ENCODE peak calls at places on chromosomes 2 and 18, in seven cellular contexts. One of them, this sample, is unnamed.

GRCh38 chr2:84971799-84972790 is 1.1 kb downstream of the KCMF1 start:
- DNase-seq in OCI-LY7: peak; percentile 82
- DNase-seq in body of pancreas: peak; percentile 67
- DNase-seq in neural progenitor cell: peak; percentile 72
- DNase-seq in uterus: peak; percentile 23
- DNase-seq in left ventricle myocardium inferior: peak; percentile 52
- DNase-seq in pancreas: peak; percentile 69
- DNase-seq in this sample: peak; percentile 28

GRCh38 chr2:143026411-143027054 is 102.7 kb upstream of the ARHGAP15 start:
- DNase-seq in left ventricle myocardium inferior: no peak
- DNase-seq in body of pancreas: no peak
- DNase-seq in uterus: peak; percentile 11
- DNase-seq in pancreas: no peak
- DNase-seq in neural progenitor cell: peak; percentile 62
- DNase-seq in OCI-LY7: no peak
- DNase-seq in this sample: no peak

GRCh38 chr2:229674830-229675530 is 39.4 kb downstream of the DNER start:
- DNase-seq in body of pancreas: no peak
- DNase-seq in left ventricle myocardium inferior: no peak
- DNase-seq in neural progenitor cell: no peak
- DNase-seq in OCI-LY7: no peak
- DNase-seq in uterus: no peak
- DNase-seq in pancreas: no peak
- DNase-seq in this sample: no peak

GRCh38 chr2:186911551-186912085 is 62.6 kb upstream of the ZSWIM2 start:
- DNase-seq in left ventricle myocardium inferior: no peak
- DNase-seq in neural progenitor cell: no peak
- DNase-seq in OCI-LY7: no peak
- DNase-seq in pancreas: no peak
- DNase-seq in body of pancreas: no peak
- DNase-seq in uterus: no peak
- DNase-seq in this sample: no peak

GRCh38 chr18:74271656-74272055 is 20.1 kb downstream of the CYB5A start:
- DNase-seq in neural progenitor cell: no peak
- DNase-seq in pancreas: no peak
- DNase-seq in left ventricle myocardium inferior: no peak
- DNase-seq in uterus: no peak
- DNase-seq in body of pancreas: no peak
- DNase-seq in OCI-LY7: no peak
- DNase-seq in this sample: no peak

GRCh38 chr2:199850250-199850717 is 708 bp downstream of the FTCDNL1 start:
- DNase-seq in pancreas: no peak
- DNase-seq in uterus: no peak
- DNase-seq in body of pancreas: no peak
- DNase-seq in left ventricle myocardium inferior: no peak
- DNase-seq in neural progenitor cell: no peak
- DNase-seq in OCI-LY7: no peak
- DNase-seq in this sample: no peak

GRCh38 chr2:23633966-23634365 is 249.0 kb downstream of the KLHL29 start:
- DNase-seq in neural progenitor cell: no peak
- DNase-seq in pancreas: no peak
- DNase-seq in uterus: no peak
- DNase-seq in left ventricle myocardium inferior: no peak
- DNase-seq in body of pancreas: no peak
- DNase-seq in OCI-LY7: no peak
- DNase-seq in this sample: no peak

GRCh38 chr2:89842180-89842908 is 1150.9 kb downstream of the RPIA start:
- DNase-seq in OCI-LY7: no peak
- DNase-seq in body of pancreas: no peak
- DNase-seq in left ventricle myocardium inferior: no peak
- DNase-seq in uterus: no peak
- DNase-seq in pancreas: no peak
- DNase-seq in neural progenitor cell: no peak
- DNase-seq in this sample: no peak

GRCh38 chr18:22155584-22155983 is 13.8 kb upstream of the GATA6 start:
- DNase-seq in OCI-LY7: no peak
- DNase-seq in pancreas: no peak
- DNase-seq in body of pancreas: no peak
- DNase-seq in uterus: no peak
- DNase-seq in neural progenitor cell: no peak
- DNase-seq in left ventricle myocardium inferior: no peak
- DNase-seq in this sample: no peak

GRCh38 chr2:214542251-214542650 is 131.4 kb downstream of the VWC2L start:
- DNase-seq in uterus: no peak
- DNase-seq in OCI-LY7: no peak
- DNase-seq in neural progenitor cell: no peak
- DNase-seq in body of pancreas: no peak
- DNase-seq in left ventricle myocardium inferior: no peak
- DNase-seq in pancreas: no peak
- DNase-seq in this sample: no peak

GRCh38 chr2:200308421-200309295 is 2.2 kb downstream of the SPATS2L start:
- DNase-seq in uterus: no peak
- DNase-seq in pancreas: no peak
- DNase-seq in body of pancreas: no peak
- DNase-seq in left ventricle myocardium inferior: no peak
- DNase-seq in OCI-LY7: peak; percentile 7
- DNase-seq in neural progenitor cell: peak; percentile 37
- DNase-seq in this sample: peak; percentile 12

GRCh38 chr2:52082646-52083045 is 1050.7 kb upstream of the NRXN1 start:
- DNase-seq in OCI-LY7: no peak
- DNase-seq in uterus: no peak
- DNase-seq in body of pancreas: no peak
- DNase-seq in left ventricle myocardium inferior: no peak
- DNase-seq in neural progenitor cell: no peak
- DNase-seq in pancreas: no peak
- DNase-seq in this sample: no peak

GRCh38 chr2:36352711-36353110 is 2.9 kb upstream of the CRIM1 start:
- DNase-seq in left ventricle myocardium inferior: no peak
- DNase-seq in neural progenitor cell: no peak
- DNase-seq in pancreas: no peak
- DNase-seq in OCI-LY7: peak; percentile 19
- DNase-seq in body of pancreas: no peak
- DNase-seq in uterus: no peak
- DNase-seq in this sample: no peak

GRCh38 chr2:61327173-61327572 is 143.7 kb downstream of the USP34 start:
- DNase-seq in uterus: no peak
- DNase-seq in body of pancreas: no peak
- DNase-seq in left ventricle myocardium inferior: no peak
- DNase-seq in pancreas: no peak
- DNase-seq in neural progenitor cell: no peak
- DNase-seq in OCI-LY7: no peak
- DNase-seq in this sample: no peak

GRCh38 chr2:136306801-136307200 is 188.9 kb upstream of the CXCR4 start:
- DNase-seq in left ventricle myocardium inferior: no peak
- DNase-seq in OCI-LY7: no peak
- DNase-seq in neural progenitor cell: no peak
- DNase-seq in pancreas: no peak
- DNase-seq in body of pancreas: no peak
- DNase-seq in uterus: no peak
- DNase-seq in this sample: no peak

GRCh38 chr2:121377676-121378075 is 92.7 kb upstream of the TFCP2L1 start:
- DNase-seq in uterus: no peak
- DNase-seq in body of pancreas: no peak
- DNase-seq in OCI-LY7: no peak
- DNase-seq in neural progenitor cell: no peak
- DNase-seq in left ventricle myocardium inferior: no peak
- DNase-seq in pancreas: no peak
- DNase-seq in this sample: no peak

GRCh38 chr2:128325665-128326181 is 7.1 kb upstream of the HS6ST1 start:
- DNase-seq in body of pancreas: peak; percentile 72
- DNase-seq in uterus: no peak
- DNase-seq in pancreas: peak; percentile 75
- DNase-seq in OCI-LY7: no peak
- DNase-seq in neural progenitor cell: no peak
- DNase-seq in left ventricle myocardium inferior: peak; percentile 53
- DNase-seq in this sample: peak; percentile 73

GRCh38 chr2:187232749-187233148 is 215.3 kb downstream of the CALCRL start:
- DNase-seq in neural progenitor cell: no peak
- DNase-seq in left ventricle myocardium inferior: no peak
- DNase-seq in body of pancreas: no peak
- DNase-seq in OCI-LY7: no peak
- DNase-seq in uterus: no peak
- DNase-seq in pancreas: no peak
- DNase-seq in this sample: no peak

GRCh38 chr2:233466991-233467603 is 99.5 kb downstream of the USP40 start:
- DNase-seq in neural progenitor cell: no peak
- DNase-seq in left ventricle myocardium inferior: no peak
- DNase-seq in uterus: no peak
- DNase-seq in body of pancreas: no peak
- DNase-seq in OCI-LY7: no peak
- DNase-seq in pancreas: no peak
- DNase-seq in this sample: no peak
- H3K27ac ChIP-seq in neural progenitor cell: no peak overlapping the region
- H3K27ac ChIP-seq in left ventricle myocardium inferior: no peak overlapping the region
- H3K27ac ChIP-seq in uterus: no peak overlapping the region
- H3K27ac ChIP-seq in body of pancreas: no peak overlapping the region
- H3K27ac ChIP-seq in OCI-LY7: no peak overlapping the region
- H3K27ac ChIP-seq in pancreas: no peak overlapping the region
- H3K27ac ChIP-seq in this sample: no peak overlapping the region

DNA sequence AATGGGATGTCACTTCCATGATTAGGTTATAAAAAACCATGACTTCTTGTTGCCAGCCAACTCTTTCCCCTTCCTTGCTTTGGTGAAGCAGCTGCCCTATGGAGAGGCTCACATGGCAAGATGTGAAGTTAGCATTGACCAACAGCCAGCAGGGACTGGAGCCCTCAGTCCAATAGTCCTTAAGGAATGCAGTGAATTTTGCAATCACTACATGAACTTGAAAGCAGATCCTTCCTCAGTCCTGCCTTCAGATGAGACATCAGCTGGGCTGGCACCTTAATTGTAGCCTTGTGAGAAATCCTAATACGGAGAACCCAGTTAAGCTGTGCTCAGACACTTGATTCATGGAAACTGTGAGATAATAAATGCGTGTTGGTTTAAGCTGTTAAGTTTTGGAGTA is 61.8 kb downstream of the ATP8B1 start:
- DNase-seq in uterus: no peak
- DNase-seq in neural progenitor cell: no peak
- DNase-seq in OCI-LY7: no peak
- DNase-seq in pancreas: no peak
- DNase-seq in body of pancreas: no peak
- DNase-seq in left ventricle myocardium inferior: no peak
- DNase-seq in this sample: no peak
- TF ChIP-seq CTCF in uterus: no peak
- TF ChIP-seq CTCF in neural progenitor cell: no peak
- TF ChIP-seq CTCF in OCI-LY7: no peak
- TF ChIP-seq CTCF in pancreas: no peak
- TF ChIP-seq CTCF in body of pancreas: no peak
- TF ChIP-seq CTCF in left ventricle myocardium inferior: no peak
- TF ChIP-seq CTCF in this sample: no peak

GRCh38 chr2:152615177-152615576 is 102.1 kb downstream of the PRPF40A start:
- DNase-seq in uterus: no peak
- DNase-seq in OCI-LY7: no peak
- DNase-seq in body of pancreas: no peak
- DNase-seq in left ventricle myocardium inferior: no peak
- DNase-seq in neural progenitor cell: no peak
- DNase-seq in pancreas: no peak
- DNase-seq in this sample: no peak

GRCh38 chr2:152613235-152613634 is 104.0 kb downstream of the PRPF40A start:
- DNase-seq in left ventricle myocardium inferior: no peak
- DNase-seq in neural progenitor cell: no peak
- DNase-seq in body of pancreas: no peak
- DNase-seq in OCI-LY7: no peak
- DNase-seq in uterus: no peak
- DNase-seq in pancreas: no peak
- DNase-seq in this sample: no peak

GRCh38 chr2:152609174-152609573 is 108.1 kb downstream of the PRPF40A start:
- DNase-seq in OCI-LY7: no peak
- DNase-seq in left ventricle myocardium inferior: no peak
- DNase-seq in pancreas: no peak
- DNase-seq in uterus: no peak
- DNase-seq in neural progenitor cell: no peak
- DNase-seq in body of pancreas: no peak
- DNase-seq in this sample: no peak

GRCh38 chr2:152609699-152610098 is 107.6 kb downstream of the PRPF40A start:
- DNase-seq in left ventricle myocardium inferior: no peak
- DNase-seq in uterus: no peak
- DNase-seq in OCI-LY7: no peak
- DNase-seq in body of pancreas: no peak
- DNase-seq in neural progenitor cell: no peak
- DNase-seq in pancreas: no peak
- DNase-seq in this sample: no peak

GRCh38 chr2:152611458-152612231 is 105.6 kb downstream of the PRPF40A start:
- DNase-seq in OCI-LY7: peak; percentile 4
- DNase-seq in body of pancreas: peak; percentile 18
- DNase-seq in left ventricle myocardium inferior: peak; percentile 30
- DNase-seq in pancreas: no peak
- DNase-seq in neural progenitor cell: no peak
- DNase-seq in uterus: peak; percentile 59
- DNase-seq in this sample: no peak
- H3K4me3 ChIP-seq in OCI-LY7: no peak overlapping the region
- H3K4me3 ChIP-seq in body of pancreas: no peak overlapping the region
- H3K4me3 ChIP-seq in left ventricle myocardium inferior: no peak overlapping the region
- H3K4me3 ChIP-seq in pancreas: no peak overlapping the region
- H3K4me3 ChIP-seq in neural progenitor cell: no peak overlapping the region
- H3K4me3 ChIP-seq in uterus: no peak overlapping the region
- H3K4me3 ChIP-seq in this sample: no peak overlapping the region

GRCh38 chr2:144650886-144651285 is 131.0 kb upstream of the ZEB2 start:
- DNase-seq in OCI-LY7: no peak
- DNase-seq in neural progenitor cell: peak; percentile 29
- DNase-seq in body of pancreas: no peak
- DNase-seq in pancreas: no peak
- DNase-seq in uterus: no peak
- DNase-seq in left ventricle myocardium inferior: no peak
- DNase-seq in this sample: no peak
- H3K27ac ChIP-seq in OCI-LY7: no peak overlapping the region
- H3K27ac ChIP-seq in neural progenitor cell: no peak overlapping the region
- H3K27ac ChIP-seq in body of pancreas: no peak overlapping the region
- H3K27ac ChIP-seq in pancreas: no peak overlapping the region
- H3K27ac ChIP-seq in uterus: no peak overlapping the region
- H3K27ac ChIP-seq in left ventricle myocardium inferior: no peak overlapping the region
- H3K27ac ChIP-seq in this sample: no peak overlapping the region

GRCh38 chr2:172995323-172996244 is 80.1 kb upstream of the MAP3K20 start:
- DNase-seq in neural progenitor cell: no peak
- DNase-seq in uterus: peak; percentile 45
- DNase-seq in pancreas: no peak
- DNase-seq in OCI-LY7: no peak
- DNase-seq in left ventricle myocardium inferior: peak; percentile 27
- DNase-seq in body of pancreas: no peak
- DNase-seq in this sample: peak; percentile 36
- TF ChIP-seq CTCF in neural progenitor cell: no peak
- TF ChIP-seq CTCF in uterus: peak; percentile 14
- TF ChIP-seq CTCF in pancreas: no peak
- TF ChIP-seq CTCF in OCI-LY7: no peak
- TF ChIP-seq CTCF in left ventricle myocardium inferior: no peak
- TF ChIP-seq CTCF in body of pancreas: no peak
- TF ChIP-seq CTCF in this sample: no peak

DNA sequence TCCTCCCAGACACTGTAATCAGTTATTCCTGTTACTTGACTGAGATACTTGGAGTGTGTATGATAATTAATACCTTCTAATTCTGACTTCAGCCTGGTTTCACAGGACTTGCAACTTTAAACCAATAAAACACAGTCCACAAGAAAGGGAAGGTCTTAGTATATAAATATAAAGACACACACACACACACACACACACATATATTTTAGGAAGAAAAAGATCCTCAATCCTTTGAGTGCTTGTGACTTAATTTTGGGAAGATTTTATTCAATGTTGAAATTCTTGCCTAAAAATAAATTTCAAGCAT is 700 bp upstream of the VPS54 start:
- DNase-seq in pancreas: no peak
- DNase-seq in neural progenitor cell: no peak
- DNase-seq in body of pancreas: no peak
- DNase-seq in uterus: no peak
- DNase-seq in OCI-LY7: no peak
- DNase-seq in left ventricle myocardium inferior: no peak
- DNase-seq in this sample: no peak
- H3K4me3 ChIP-seq in pancreas: peak overlapping the region; percentile 71
- H3K4me3 ChIP-seq in neural progenitor cell: peak overlapping the region; percentile 73
- H3K4me3 ChIP-seq in body of pancreas: no peak overlapping the region
- H3K4me3 ChIP-seq in uterus: no peak overlapping the region
- H3K4me3 ChIP-seq in OCI-LY7: peak overlapping the region; percentile 86
- H3K4me3 ChIP-seq in left ventricle myocardium inferior: peak overlapping the region; percentile 79
- H3K4me3 ChIP-seq in this sample: no peak overlapping the region

This sample was measured in prostate gland.